ENCODE peak calls at places on chromosomes 6 and 20, in six cellular contexts. S, P, F, T, Y and R are unnamed samples.

GRCh38 chr20:17605131-17605660 is 35.3 kb downstream of the DSTN start:
- DNase-seq in P (no peak), S (no peak), F (no peak), T (no peak), Y (no peak), R (no peak)

GRCh38 chr6:134510920-134511319 is 193.0 kb upstream of the SGK1 start:
- DNase-seq in F (no peak), P (no peak), S (no peak), T (no peak), Y (no peak), R (no peak)

GRCh38 chr6:68226460-68226859 is 408.6 kb upstream of the ADGRB3 start:
- DNase-seq in Y (no peak), P (peak; percentile 5), S (no peak), T (no peak), F (no peak), R (no peak)

GRCh38 chr6:13396241-13396792 is 68.0 kb upstream of the TBC1D7 start:
- DNase-seq in S (no peak), P (no peak), T (no peak), Y (no peak), F (no peak), R (no peak)

GRCh38 chr20:58072695-58073671 is 155.5 kb downstream of the ANKRD60 start:
- DNase-seq in Y (no peak), S (no peak), T (no peak), F (no peak), P (no peak), R (no peak)

GRCh38 chr20:35174458-35175216 is 2.8 kb downstream of the PROCR start:
- DNase-seq in Y (no peak), P (no peak), S (no peak), F (peak; percentile 22), T (no peak), R (no peak)

GRCh38 chr20:50628326-50628725 is 63.0 kb downstream of the RIPOR3 start:
- DNase-seq in F (no peak), T (no peak), S (no peak), P (peak; percentile 66), Y (no peak), R (peak; percentile 88)

GRCh38 chr6:113997106-113997505 is 26.2 kb upstream of the HDAC2 start:
- DNase-seq in S (no peak), T (peak; percentile 88), F (no peak), P (no peak), Y (no peak), R (no peak)

GRCh38 chr20:43238833-43239232 is 49.1 kb upstream of the PTPRT start:
- DNase-seq in S (no peak), P (no peak), T (no peak), Y (no peak), F (no peak), R (peak; percentile 75)

GRCh38 chr20:61271273-61272221 is 19.5 kb downstream of the CDH4 start:
- DNase-seq in S (no peak), P (no peak), Y (peak; percentile 53), T (no peak), F (no peak), R (no peak)

GRCh38 chr6:109998159-109998785 is 20.2 kb downstream of the GPR6 start:
- DNase-seq in T (no peak), S (no peak), P (no peak), F (peak; percentile 16), Y (no peak), R (no peak)

GRCh38 chr6:134035823-134036296 is 16.6 kb downstream of the SLC2A12 start:
- DNase-seq in F (no peak), P (peak; percentile 81), Y (no peak), S (no peak), T (peak; percentile 36), R (peak; percentile 77)

GRCh38 chr6:3614918-3615317 is 136.6 kb downstream of the PXDC1 start:
- DNase-seq in F (no peak), P (no peak), T (no peak), S (no peak), Y (no peak), R (no peak)

GRCh38 chr6:113458368-113459010 is 398.7 kb upstream of the MARCKS start:
- DNase-seq in F (no peak), Y (no peak), P (no peak), S (no peak), T (peak; percentile 50), R (no peak)

GRCh38 chr20:56449459-56449858 is 19.0 kb upstream of the RTF2 start:
- DNase-seq in T (no peak), P (no peak), S (no peak), Y (no peak), F (no peak), R (no peak)

GRCh38 chr6:19380287-19380686 is 456.9 kb upstream of the ID4 start:
- DNase-seq in S (no peak), T (peak; percentile 21), Y (no peak), F (no peak), P (no peak), R (no peak)

GRCh38 chr20:38748097-38748862 is at the start of gene ACTR5:
- DNase-seq in P (peak; percentile 83), T (peak; percentile 86), F (peak; percentile 99), Y (peak; percentile 95), S (peak; percentile 95), R (peak; percentile 99)

GRCh38 chr6:161271343-161272019 is 2.4 kb downstream of the AGPAT4 start:
- DNase-seq in S (no peak), P (no peak), Y (no peak), T (peak; percentile 7), F (no peak), R (no peak)

GRCh38 chr20:62374431-62375152 is 7.5 kb upstream of the LAMA5 start:
- DNase-seq in F (no peak), Y (no peak), T (no peak), S (no peak), P (peak; percentile 73), R (no peak)

GRCh38 chr6:32953775-32954174 is 878 bp upstream of the HLA-DMA start:
- DNase-seq in F (no peak), T (no peak), S (no peak), P (no peak), Y (no peak), R (no peak)

GRCh38 chr6:16883414-16883813 is 122.2 kb upstream of the ATXN1 start:
- DNase-seq in S (no peak), P (no peak), Y (no peak), F (no peak), T (peak; percentile 8), R (no peak)

GRCh38 chr6:141467881-141468280 is 664.8 kb upstream of the GJE1 start:
- DNase-seq in S (no peak), P (no peak), F (no peak), T (peak; percentile 18), Y (no peak), R (no peak)

GRCh38 chr6:76992553-76992952 is 470.7 kb downstream of the HTR1B start:
- DNase-seq in T (no peak), F (no peak), Y (no peak), P (no peak), S (no peak), R (peak; percentile 1)

GRCh38 chr20:62936996-62937352 is 973 bp upstream of the GID8 start:
- DNase-seq in F (no peak), T (peak; percentile 68), P (no peak), S (no peak), Y (no peak), R (peak; percentile 66)